ENCODE peak calls at places on chromosomes 1 and 21, in eight cellular contexts. One of them, this sample, is unnamed.

GRCh38 chr1:58982259-58982998 is 198.6 kb upstream of the JUN start:
- DNase-seq in SW480: peak
- DNase-seq in ureter: no peak
- DNase-seq in fibroblast of gingiva: peak
- DNase-seq in stimulated activated CD8-positive, alpha-beta memory T cell treated with anti-CD3 and anti-CD28 coated beads, Interleukin-7, amount 100 ng/mL, for 1 hour: no peak
- DNase-seq in SHP77 treated with DMSO at 0.1 percent for 48 hours: peak
- DNase-seq in T-helper 17 cell: no peak
- DNase-seq in ecto neural progenitor cell: no peak
- DNase-seq in this sample: no peak

GRCh38 chr1:233327938-233328660 is 575 bp downstream of the MAP3K21 start:
- DNase-seq in stimulated activated CD8-positive, alpha-beta memory T cell treated with anti-CD3 and anti-CD28 coated beads, Interleukin-7, amount 100 ng/mL, for 1 hour: no peak
- DNase-seq in fibroblast of gingiva: no peak
- DNase-seq in ecto neural progenitor cell: peak
- DNase-seq in ureter: no peak
- DNase-seq in T-helper 17 cell: peak
- DNase-seq in SW480: peak
- DNase-seq in SHP77 treated with DMSO at 0.1 percent for 48 hours: no peak
- DNase-seq in this sample: no peak

GRCh38 chr1:98017184-98017583 is 96.3 kb upstream of the DPYD start:
- DNase-seq in ecto neural progenitor cell: no peak
- DNase-seq in T-helper 17 cell: no peak
- DNase-seq in SW480: no peak
- DNase-seq in SHP77 treated with DMSO at 0.1 percent for 48 hours: no peak
- DNase-seq in ureter: no peak
- DNase-seq in fibroblast of gingiva: no peak
- DNase-seq in stimulated activated CD8-positive, alpha-beta memory T cell treated with anti-CD3 and anti-CD28 coated beads, Interleukin-7, amount 100 ng/mL, for 1 hour: no peak
- DNase-seq in this sample: no peak

GRCh38 chr1:230262867-230263572 is 163.1 kb downstream of the PGBD5 start:
- DNase-seq in stimulated activated CD8-positive, alpha-beta memory T cell treated with anti-CD3 and anti-CD28 coated beads, Interleukin-7, amount 100 ng/mL, for 1 hour: no peak
- DNase-seq in SHP77 treated with DMSO at 0.1 percent for 48 hours: no peak
- DNase-seq in T-helper 17 cell: no peak
- DNase-seq in SW480: no peak
- DNase-seq in fibroblast of gingiva: no peak
- DNase-seq in ureter: no peak
- DNase-seq in ecto neural progenitor cell: no peak
- DNase-seq in this sample: no peak

GRCh38 chr1:3470650-3471355 is 16.3 kb downstream of the ARHGEF16 start:
- DNase-seq in stimulated activated CD8-positive, alpha-beta memory T cell treated with anti-CD3 and anti-CD28 coated beads, Interleukin-7, amount 100 ng/mL, for 1 hour: no peak
- DNase-seq in fibroblast of gingiva: no peak
- DNase-seq in SW480: no peak
- DNase-seq in SHP77 treated with DMSO at 0.1 percent for 48 hours: no peak
- DNase-seq in ureter: no peak
- DNase-seq in T-helper 17 cell: peak
- DNase-seq in ecto neural progenitor cell: no peak
- DNase-seq in this sample: no peak

GRCh38 chr1:111619635-111620411 is at the start of gene RAP1A:
- DNase-seq in ecto neural progenitor cell: peak
- DNase-seq in ureter: peak
- DNase-seq in stimulated activated CD8-positive, alpha-beta memory T cell treated with anti-CD3 and anti-CD28 coated beads, Interleukin-7, amount 100 ng/mL, for 1 hour: peak
- DNase-seq in SHP77 treated with DMSO at 0.1 percent for 48 hours: peak
- DNase-seq in T-helper 17 cell: peak
- DNase-seq in SW480: peak
- DNase-seq in fibroblast of gingiva: peak
- DNase-seq in this sample: peak

GRCh38 chr21:44618909-44619308 is 7.0 kb downstream of the KRTAP10-8 start:
- DNase-seq in ureter: no peak
- DNase-seq in SW480: no peak
- DNase-seq in stimulated activated CD8-positive, alpha-beta memory T cell treated with anti-CD3 and anti-CD28 coated beads, Interleukin-7, amount 100 ng/mL, for 1 hour: peak
- DNase-seq in ecto neural progenitor cell: no peak
- DNase-seq in SHP77 treated with DMSO at 0.1 percent for 48 hours: no peak
- DNase-seq in T-helper 17 cell: no peak
- DNase-seq in fibroblast of gingiva: no peak
- DNase-seq in this sample: peak

GRCh38 chr1:156727914-156728598 is at the start of gene METTL25B:
- DNase-seq in ecto neural progenitor cell: peak
- DNase-seq in SHP77 treated with DMSO at 0.1 percent for 48 hours: peak
- DNase-seq in SW480: peak
- DNase-seq in fibroblast of gingiva: peak
- DNase-seq in T-helper 17 cell: peak
- DNase-seq in stimulated activated CD8-positive, alpha-beta memory T cell treated with anti-CD3 and anti-CD28 coated beads, Interleukin-7, amount 100 ng/mL, for 1 hour: peak
- DNase-seq in ureter: peak
- DNase-seq in this sample: peak

GRCh38 chr1:212605441-212605976 is 3.1 kb upstream of the ATF3 start:
- DNase-seq in ureter: no peak
- DNase-seq in stimulated activated CD8-positive, alpha-beta memory T cell treated with anti-CD3 and anti-CD28 coated beads, Interleukin-7, amount 100 ng/mL, for 1 hour: no peak
- DNase-seq in SW480: no peak
- DNase-seq in ecto neural progenitor cell: peak
- DNase-seq in SHP77 treated with DMSO at 0.1 percent for 48 hours: no peak
- DNase-seq in T-helper 17 cell: no peak
- DNase-seq in fibroblast of gingiva: no peak
- DNase-seq in this sample: no peak

GRCh38 chr1:232428781-232429530 is 201.0 kb downstream of the SIPA1L2 start:
- DNase-seq in T-helper 17 cell: no peak
- DNase-seq in stimulated activated CD8-positive, alpha-beta memory T cell treated with anti-CD3 and anti-CD28 coated beads, Interleukin-7, amount 100 ng/mL, for 1 hour: no peak
- DNase-seq in fibroblast of gingiva: peak
- DNase-seq in SW480: no peak
- DNase-seq in ecto neural progenitor cell: no peak
- DNase-seq in SHP77 treated with DMSO at 0.1 percent for 48 hours: no peak
- DNase-seq in ureter: no peak
- DNase-seq in this sample: peak

GRCh38 chr1:109392788-109393580 is 4.7 kb downstream of the SORT1 start:
- DNase-seq in ecto neural progenitor cell: no peak
- DNase-seq in ureter: no peak
- DNase-seq in stimulated activated CD8-positive, alpha-beta memory T cell treated with anti-CD3 and anti-CD28 coated beads, Interleukin-7, amount 100 ng/mL, for 1 hour: no peak
- DNase-seq in SHP77 treated with DMSO at 0.1 percent for 48 hours: no peak
- DNase-seq in T-helper 17 cell: no peak
- DNase-seq in SW480: peak
- DNase-seq in fibroblast of gingiva: peak
- DNase-seq in this sample: no peak

GRCh38 chr1:164712131-164713031 is 153.4 kb downstream of the PBX1 start:
- DNase-seq in stimulated activated CD8-positive, alpha-beta memory T cell treated with anti-CD3 and anti-CD28 coated beads, Interleukin-7, amount 100 ng/mL, for 1 hour: no peak
- DNase-seq in SHP77 treated with DMSO at 0.1 percent for 48 hours: no peak
- DNase-seq in T-helper 17 cell: no peak
- DNase-seq in fibroblast of gingiva: no peak
- DNase-seq in SW480: no peak
- DNase-seq in ecto neural progenitor cell: no peak
- DNase-seq in ureter: no peak
- DNase-seq in this sample: no peak

GRCh38 chr21:34965200-34966174 is 83.6 kb downstream of the RUNX1 start:
- DNase-seq in SHP77 treated with DMSO at 0.1 percent for 48 hours: no peak
- DNase-seq in stimulated activated CD8-positive, alpha-beta memory T cell treated with anti-CD3 and anti-CD28 coated beads, Interleukin-7, amount 100 ng/mL, for 1 hour: no peak
- DNase-seq in ecto neural progenitor cell: no peak
- DNase-seq in ureter: no peak
- DNase-seq in fibroblast of gingiva: peak
- DNase-seq in T-helper 17 cell: no peak
- DNase-seq in SW480: peak
- DNase-seq in this sample: no peak

GRCh38 chr1:45488978-45489377 is 2.0 kb downstream of the TESK2 start:
- DNase-seq in ureter: no peak
- DNase-seq in T-helper 17 cell: no peak
- DNase-seq in ecto neural progenitor cell: no peak
- DNase-seq in SHP77 treated with DMSO at 0.1 percent for 48 hours: no peak
- DNase-seq in SW480: no peak
- DNase-seq in fibroblast of gingiva: no peak
- DNase-seq in stimulated activated CD8-positive, alpha-beta memory T cell treated with anti-CD3 and anti-CD28 coated beads, Interleukin-7, amount 100 ng/mL, for 1 hour: no peak
- DNase-seq in this sample: no peak